ENCODE peak calls at places on chromosomes 1 and 21, in four cellular contexts. J is central memory CD4-positive, alpha-beta T cell; D is H7; A is NCI-H69. F is an unnamed sample.

GRCh38 chr1:34800214-34800613 is 7.4 kb downstream of the GJA4 start:
- DNase-seq in J (no peak), D (no peak), A (no peak), F (no peak)

GRCh38 chr1:20371411-20371810 is 80.7 kb downstream of the VWA5B1 start:
- DNase-seq in J (no peak), D (peak), A (no peak), F (no peak)

GRCh38 chr1:245578306-245578705 is 423.5 kb downstream of the KIF26B start:
- DNase-seq in J (no peak), D (no peak), A (peak), F (no peak)

GRCh38 chr1:118963456-118964430 is 24.4 kb downstream of the TBX15 start:
- DNase-seq in J (no peak), D (no peak), A (peak), F (peak)

GRCh38 chr1:32393832-32394140 is 455 bp downstream of the BSDC1 start:
- DNase-seq in J (no peak), D (peak), A (peak), F (peak)

GRCh38 chr1:184533915-184534314 is 147.1 kb downstream of the C1orf21 start:
- DNase-seq in J (no peak), D (no peak), A (no peak), F (no peak)

GRCh38 chr1:213131851-213132655 is 81.0 kb downstream of the RPS6KC1 start:
- DNase-seq in J (no peak), D (no peak), A (peak), F (peak)

GRCh38 chr1:116179398-116179797 is 68.2 kb downstream of the MAB21L3 start:
- DNase-seq in J (no peak), D (no peak), A (no peak), F (peak)

GRCh38 chr1:21634481-21635137 is 34.5 kb downstream of the RAP1GAP start:
- DNase-seq in J (no peak), D (no peak), A (no peak), F (peak)

GRCh38 chr1:37035828-37036666 is 1.7 kb upstream of the GRIK3 start:
- DNase-seq in J (no peak), D (peak), A (peak), F (peak)

GRCh38 chr1:92125204-92125603 is 45.1 kb downstream of the BTBD8 start:
- DNase-seq in J (no peak), D (no peak), A (no peak), F (no peak)

GRCh38 chr21:38181101-38181500 is 75.7 kb upstream of the KCNJ15 start:
- DNase-seq in J (no peak), D (no peak), A (peak), F (no peak)

GRCh38 chr1:204751883-204752687 is 66.5 kb upstream of the LRRN2 start:
- DNase-seq in J (no peak), D (peak), A (peak), F (no peak)

GRCh38 chr1:234933031-234933430 is 195.6 kb downstream of the TOMM20 start:
- DNase-seq in J (no peak), D (no peak), A (no peak), F (no peak)

GRCh38 chr1:13828454-13829151 is 128.6 kb downstream of the PRDM2 start:
- DNase-seq in J (no peak), D (peak), A (peak), F (peak)

GRCh38 chr1:183137782-183138181 is 48.3 kb upstream of the LAMC2 start:
- DNase-seq in J (no peak), D (no peak), A (no peak), F (no peak)

GRCh38 chr21:15857740-15858139 is 128.0 kb downstream of the USP25 start:
- DNase-seq in J (no peak), D (no peak), A (no peak), F (no peak)

GRCh38 chr1:16886860-16887605 is 8.7 kb upstream of the RNU1-2 start:
- DNase-seq in J (no peak), D (peak), A (no peak), F (no peak)

GRCh38 chr1:110240476-110241210 is 30.5 kb downstream of the KCNC4 start:
- DNase-seq in J (no peak), D (peak), A (peak), F (peak)

GRCh38 chr1:21775985-21776562 is 6.9 kb downstream of the USP48 start:
- DNase-seq in J (no peak), D (no peak), A (no peak), F (peak)

GRCh38 chr1:53646732-53647131 is 92.2 kb downstream of the GLIS1 start:
- DNase-seq in J (no peak), D (no peak), A (no peak), F (no peak)

GRCh38 chr1:19313636-19313959 is 1.5 kb downstream of the SLC66A1 start:
- DNase-seq in J (no peak), D (no peak), A (no peak), F (no peak)

GRCh38 chr21:21238882-21239400 is 240.7 kb downstream of the NCAM2 start:
- DNase-seq in J (no peak), D (no peak), A (no peak), F (no peak)

GRCh38 chr1:8572106-8572505 is 245.3 kb downstream of the RERE start:
- DNase-seq in J (no peak), D (no peak), A (no peak), F (no peak)

GRCh38 chr1:27668808-27669723 is 2.9 kb downstream of the IFI6 start:
- DNase-seq in J (peak), D (peak), A (peak), F (peak)

GRCh38 chr1:91799159-91799558 is 86.8 kb downstream of the TGFBR3 start:
- DNase-seq in J (no peak), D (peak), A (no peak), F (no peak)

GRCh38 chr21:40504825-40505224 is 342.1 kb downstream of the DSCAM start:
- DNase-seq in J (no peak), D (no peak), A (peak), F (peak)

GRCh38 chr1:17438176-17438976 is 1.1 kb downstream of the RCC2 start:
- DNase-seq in J (peak), D (peak), A (peak), F (peak)

GRCh38 chr1:41868241-41868953 is 50.3 kb downstream of the HIVEP3 start:
- DNase-seq in J (no peak), D (no peak), A (peak), F (peak)

GRCh38 chr1:183029591-183030000 is 6.4 kb downstream of the LAMC1 start:
- DNase-seq in J (no peak), D (no peak), A (no peak), F (peak)

GRCh38 chr1:214952648-214953047 is 129.9 kb upstream of the KCNK2 start:
- DNase-seq in J (no peak), D (peak), A (peak), F (no peak)

GRCh38 chr21:44914176-44914874 is 6.4 kb downstream of the ITGB2 start:
- DNase-seq in J (peak), D (no peak), A (no peak), F (no peak)

GRCh38 chr1:206897175-206897574 is at the start of gene IL24:
- DNase-seq in J (no peak), D (no peak), A (no peak), F (no peak)

F was measured in DMS53.